ENCODE peak calls at places on chromosomes 5 and 9, in seven cellular contexts. One of them, this sample, is unnamed.
A peak's percentile ranks its signal among the peaks of the same experiment; 100 is the strongest.

GRCh38 chr5:151156732-151157402 is 712 bp downstream of the ANXA6 start:
- DNase-seq in endothelial cell: peak; percentile 29
- DNase-seq in HCT116: no peak
- DNase-seq in chondrocyte: no peak
- DNase-seq in mammary epithelial cell: no peak
- DNase-seq in HFFc6: no peak
- DNase-seq in activated B cell treated with CpG ODN at 0.5 μM for 24 hours: no peak
- DNase-seq in this sample: peak; percentile 56

GRCh38 chr9:26809795-26810194 is 82.8 kb downstream of the CAAP1 start:
- DNase-seq in endothelial cell: no peak
- DNase-seq in HCT116: peak; percentile 59
- DNase-seq in chondrocyte: no peak
- DNase-seq in mammary epithelial cell: peak; percentile 57
- DNase-seq in HFFc6: peak; percentile 50
- DNase-seq in activated B cell treated with CpG ODN at 0.5 μM for 24 hours: no peak
- DNase-seq in this sample: no peak

GRCh38 chr5:9425710-9426109 is 120.2 kb downstream of the SEMA5A start:
- DNase-seq in endothelial cell: no peak
- DNase-seq in HCT116: no peak
- DNase-seq in chondrocyte: no peak
- DNase-seq in mammary epithelial cell: no peak
- DNase-seq in HFFc6: no peak
- DNase-seq in activated B cell treated with CpG ODN at 0.5 μM for 24 hours: no peak
- DNase-seq in this sample: no peak

GRCh38 chr5:170508036-170508435 is 4.2 kb downstream of the KCNIP1 start:
- DNase-seq in endothelial cell: no peak
- DNase-seq in HCT116: no peak
- DNase-seq in chondrocyte: no peak
- DNase-seq in mammary epithelial cell: no peak
- DNase-seq in HFFc6: no peak
- DNase-seq in activated B cell treated with CpG ODN at 0.5 μM for 24 hours: no peak
- DNase-seq in this sample: no peak

GRCh38 chr5:132471006-132471907 is 19.3 kb downstream of the IRF1 start:
- DNase-seq in endothelial cell: no peak
- DNase-seq in HCT116: no peak
- DNase-seq in chondrocyte: no peak
- DNase-seq in mammary epithelial cell: no peak
- DNase-seq in HFFc6: no peak
- DNase-seq in activated B cell treated with CpG ODN at 0.5 μM for 24 hours: no peak
- DNase-seq in this sample: no peak

GRCh38 chr5:75601996-75602395 is 9.3 kb upstream of the ANKDD1B start:
- DNase-seq in endothelial cell: no peak
- DNase-seq in HCT116: no peak
- DNase-seq in chondrocyte: no peak
- DNase-seq in mammary epithelial cell: peak; percentile 28
- DNase-seq in HFFc6: peak; percentile 87
- DNase-seq in activated B cell treated with CpG ODN at 0.5 μM for 24 hours: no peak
- DNase-seq in this sample: no peak

GRCh38 chr9:85522459-85523092 is 219.2 kb downstream of the AGTPBP1 start:
- DNase-seq in endothelial cell: peak; percentile 58
- DNase-seq in HCT116: no peak
- DNase-seq in chondrocyte: no peak
- DNase-seq in mammary epithelial cell: peak; percentile 31
- DNase-seq in HFFc6: no peak
- DNase-seq in activated B cell treated with CpG ODN at 0.5 μM for 24 hours: no peak
- DNase-seq in this sample: peak; percentile 30

GRCh38 chr9:132773764-132774339 is 103.6 kb downstream of the GTF3C4 start:
- DNase-seq in endothelial cell: no peak
- DNase-seq in HCT116: no peak
- DNase-seq in chondrocyte: peak; percentile 37
- DNase-seq in mammary epithelial cell: no peak
- DNase-seq in HFFc6: no peak
- DNase-seq in activated B cell treated with CpG ODN at 0.5 μM for 24 hours: no peak
- DNase-seq in this sample: no peak

GRCh38 chr9:132894857-132895846 is 16.5 kb downstream of the SPACA9 start:
- DNase-seq in endothelial cell: no peak
- DNase-seq in HCT116: no peak
- DNase-seq in chondrocyte: no peak
- DNase-seq in mammary epithelial cell: no peak
- DNase-seq in HFFc6: no peak
- DNase-seq in activated B cell treated with CpG ODN at 0.5 μM for 24 hours: no peak
- DNase-seq in this sample: no peak

GRCh38 chr5:4570047-4571015 is 569.8 kb upstream of the ADAMTS16 start:
- DNase-seq in endothelial cell: no peak
- DNase-seq in HCT116: no peak
- DNase-seq in chondrocyte: no peak
- DNase-seq in mammary epithelial cell: peak; percentile 16
- DNase-seq in HFFc6: no peak
- DNase-seq in activated B cell treated with CpG ODN at 0.5 μM for 24 hours: no peak
- DNase-seq in this sample: no peak

GRCh38 chr5:174542466-174542865 is 181.9 kb upstream of the MSX2 start:
- DNase-seq in endothelial cell: no peak
- DNase-seq in HCT116: no peak
- DNase-seq in chondrocyte: no peak
- DNase-seq in mammary epithelial cell: no peak
- DNase-seq in HFFc6: no peak
- DNase-seq in activated B cell treated with CpG ODN at 0.5 μM for 24 hours: no peak
- DNase-seq in this sample: no peak

GRCh38 chr9:33138768-33139167 is 28.4 kb downstream of the B4GALT1 start:
- DNase-seq in endothelial cell: no peak
- DNase-seq in HCT116: no peak
- DNase-seq in chondrocyte: no peak
- DNase-seq in mammary epithelial cell: no peak
- DNase-seq in HFFc6: no peak
- DNase-seq in activated B cell treated with CpG ODN at 0.5 μM for 24 hours: peak; percentile 16
- DNase-seq in this sample: no peak

GRCh38 chr5:96219580-96220281 is 213.3 kb downstream of the PCSK1 start:
- DNase-seq in endothelial cell: no peak
- DNase-seq in HCT116: no peak
- DNase-seq in chondrocyte: no peak
- DNase-seq in mammary epithelial cell: peak; percentile 88
- DNase-seq in HFFc6: peak; percentile 85
- DNase-seq in activated B cell treated with CpG ODN at 0.5 μM for 24 hours: no peak
- DNase-seq in this sample: no peak

GRCh38 chr9:22228542-22228941 is 218.1 kb upstream of the DMRTA1 start:
- DNase-seq in endothelial cell: no peak
- DNase-seq in HCT116: no peak
- DNase-seq in chondrocyte: no peak
- DNase-seq in mammary epithelial cell: no peak
- DNase-seq in HFFc6: peak; percentile 25
- DNase-seq in activated B cell treated with CpG ODN at 0.5 μM for 24 hours: no peak
- DNase-seq in this sample: no peak
- TF ChIP-seq CTCF in endothelial cell: no peak
- TF ChIP-seq CTCF in HCT116: peak; percentile 31
- TF ChIP-seq CTCF in chondrocyte: peak; percentile 74
- TF ChIP-seq CTCF in mammary epithelial cell: peak; percentile 44
- TF ChIP-seq CTCF in HFFc6: peak; percentile 80
- TF ChIP-seq CTCF in activated B cell treated with CpG ODN at 0.5 μM for 24 hours: no peak
- TF ChIP-seq CTCF in this sample: no peak

GRCh38 chr9:126221480-126221879 is 105.1 kb upstream of the MVB12B start:
- DNase-seq in endothelial cell: no peak
- DNase-seq in HCT116: no peak
- DNase-seq in chondrocyte: no peak
- DNase-seq in mammary epithelial cell: no peak
- DNase-seq in HFFc6: no peak
- DNase-seq in activated B cell treated with CpG ODN at 0.5 μM for 24 hours: no peak
- DNase-seq in this sample: no peak

GRCh38 chr9:126219166-126219565 is 107.5 kb upstream of the MVB12B start:
- DNase-seq in endothelial cell: no peak
- DNase-seq in HCT116: no peak
- DNase-seq in chondrocyte: no peak
- DNase-seq in mammary epithelial cell: no peak
- DNase-seq in HFFc6: no peak
- DNase-seq in activated B cell treated with CpG ODN at 0.5 μM for 24 hours: no peak
- DNase-seq in this sample: no peak

GRCh38 chr9:126218726-126219125 is 107.9 kb upstream of the MVB12B start:
- DNase-seq in endothelial cell: no peak
- DNase-seq in HCT116: no peak
- DNase-seq in chondrocyte: no peak
- DNase-seq in mammary epithelial cell: no peak
- DNase-seq in HFFc6: no peak
- DNase-seq in activated B cell treated with CpG ODN at 0.5 μM for 24 hours: no peak
- DNase-seq in this sample: no peak

GRCh38 chr9:126217797-126218196 is 108.8 kb upstream of the MVB12B start:
- DNase-seq in endothelial cell: no peak
- DNase-seq in HCT116: no peak
- DNase-seq in chondrocyte: no peak
- DNase-seq in mammary epithelial cell: no peak
- DNase-seq in HFFc6: no peak
- DNase-seq in activated B cell treated with CpG ODN at 0.5 μM for 24 hours: no peak
- DNase-seq in this sample: no peak

DNA sequence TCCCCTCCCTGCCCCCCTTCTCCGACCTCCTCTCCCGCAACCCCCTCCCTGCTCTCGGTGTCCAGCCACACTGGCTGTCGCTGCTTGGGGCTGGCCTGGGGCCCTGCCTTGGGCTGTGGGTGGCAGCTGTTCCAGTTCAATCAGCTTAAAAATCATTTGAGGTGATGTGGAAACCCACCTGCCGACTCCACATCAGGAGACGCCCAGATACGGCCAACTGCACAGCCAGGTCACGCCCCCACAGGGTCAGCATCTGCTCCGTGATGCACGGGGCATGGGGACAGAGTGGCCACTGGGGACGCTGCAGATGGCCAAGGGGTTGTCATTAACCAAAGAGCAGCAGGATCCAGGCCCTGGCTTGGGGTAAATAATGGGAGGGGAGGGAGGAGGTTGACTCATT is 106.9 kb upstream of the MVB12B start:
- DNase-seq in endothelial cell: no peak
- DNase-seq in HCT116: no peak
- DNase-seq in chondrocyte: no peak
- DNase-seq in mammary epithelial cell: no peak
- DNase-seq in HFFc6: no peak
- DNase-seq in activated B cell treated with CpG ODN at 0.5 μM for 24 hours: no peak
- DNase-seq in this sample: no peak
- TF ChIP-seq CTCF in endothelial cell: no peak
- TF ChIP-seq CTCF in HCT116: peak; percentile 19
- TF ChIP-seq CTCF in chondrocyte: no peak
- TF ChIP-seq CTCF in mammary epithelial cell: no peak
- TF ChIP-seq CTCF in HFFc6: no peak
- TF ChIP-seq CTCF in activated B cell treated with CpG ODN at 0.5 μM for 24 hours: no peak
- TF ChIP-seq CTCF in this sample: no peak

DNA sequence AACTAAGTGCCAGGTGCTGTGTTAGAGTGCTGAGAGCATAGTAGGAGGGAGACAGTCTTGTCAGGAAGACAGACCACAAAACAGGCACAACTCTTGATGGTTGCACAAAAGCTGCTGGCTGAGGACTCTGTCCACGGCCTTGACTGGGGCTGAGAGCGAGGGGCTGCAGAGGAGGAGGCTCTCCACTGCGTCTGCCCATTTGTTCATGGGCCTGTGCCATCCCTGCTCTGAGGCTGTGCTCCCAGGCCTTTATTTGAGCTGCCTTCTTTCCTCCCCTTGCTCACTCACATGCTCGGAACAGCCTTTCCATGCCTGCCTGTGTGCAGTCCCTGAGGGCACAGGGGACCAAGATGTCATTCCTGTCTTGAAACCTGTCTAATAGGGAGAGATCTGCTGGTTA is 147.8 kb downstream of the CACNA1B start:
- DNase-seq in endothelial cell: no peak
- DNase-seq in HCT116: no peak
- DNase-seq in chondrocyte: no peak
- DNase-seq in mammary epithelial cell: no peak
- DNase-seq in HFFc6: no peak
- DNase-seq in activated B cell treated with CpG ODN at 0.5 μM for 24 hours: peak; percentile 7
- DNase-seq in this sample: no peak
- TF ChIP-seq CTCF in endothelial cell: no peak
- TF ChIP-seq CTCF in HCT116: no peak
- TF ChIP-seq CTCF in chondrocyte: no peak
- TF ChIP-seq CTCF in mammary epithelial cell: no peak
- TF ChIP-seq CTCF in HFFc6: no peak
- TF ChIP-seq CTCF in activated B cell treated with CpG ODN at 0.5 μM for 24 hours: no peak
- TF ChIP-seq CTCF in this sample: no peak

GRCh38 chr5:146208916-146209522 is 5.6 kb downstream of the RBM27 start:
- DNase-seq in endothelial cell: no peak
- DNase-seq in HCT116: no peak
- DNase-seq in chondrocyte: no peak
- DNase-seq in mammary epithelial cell: no peak
- DNase-seq in HFFc6: no peak
- DNase-seq in activated B cell treated with CpG ODN at 0.5 μM for 24 hours: no peak
- DNase-seq in this sample: no peak
- TF ChIP-seq CTCF in endothelial cell: peak; percentile 48
- TF ChIP-seq CTCF in HCT116: peak; percentile 39
- TF ChIP-seq CTCF in chondrocyte: peak; percentile 42
- TF ChIP-seq CTCF in mammary epithelial cell: peak; percentile 29
- TF ChIP-seq CTCF in HFFc6: peak; percentile 55
- TF ChIP-seq CTCF in activated B cell treated with CpG ODN at 0.5 μM for 24 hours: no peak
- TF ChIP-seq CTCF in this sample: peak; percentile 13

GRCh38 chr5:178732281-178732680 is 1.8 kb upstream of the ZNF354A start:
- DNase-seq in endothelial cell: no peak
- DNase-seq in HCT116: no peak
- DNase-seq in chondrocyte: no peak
- DNase-seq in mammary epithelial cell: no peak
- DNase-seq in HFFc6: no peak
- DNase-seq in activated B cell treated with CpG ODN at 0.5 μM for 24 hours: no peak
- DNase-seq in this sample: no peak

DNA sequence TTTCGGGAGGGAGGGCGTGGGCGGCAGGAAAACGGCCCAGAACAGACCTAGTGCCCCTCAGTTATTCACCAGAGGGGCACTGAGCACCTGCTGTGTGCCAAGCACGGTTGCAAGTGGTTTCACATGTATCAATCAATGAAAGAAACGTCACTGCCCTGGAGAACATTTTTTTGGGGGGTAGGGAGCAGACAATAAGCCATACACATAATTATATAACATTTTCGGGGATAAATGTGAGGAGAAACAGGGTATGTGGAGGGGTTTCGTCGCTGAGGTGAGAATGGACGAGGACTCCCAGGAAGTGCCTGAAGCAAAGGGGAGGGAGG is 444 bp upstream of the ZNF354A start:
- DNase-seq in endothelial cell: no peak
- DNase-seq in HCT116: no peak
- DNase-seq in chondrocyte: no peak
- DNase-seq in mammary epithelial cell: no peak
- DNase-seq in HFFc6: no peak
- DNase-seq in activated B cell treated with CpG ODN at 0.5 μM for 24 hours: no peak
- DNase-seq in this sample: no peak
- TF ChIP-seq CTCF in endothelial cell: no peak
- TF ChIP-seq CTCF in HCT116: no peak
- TF ChIP-seq CTCF in chondrocyte: peak; percentile 40
- TF ChIP-seq CTCF in mammary epithelial cell: no peak
- TF ChIP-seq CTCF in HFFc6: no peak
- TF ChIP-seq CTCF in activated B cell treated with CpG ODN at 0.5 μM for 24 hours: no peak
- TF ChIP-seq CTCF in this sample: no peak

This sample was measured in GM06990.